ENCODE peak calls at places on chromosomes 6 and 20, in seven cellular contexts. K, J, H, T, M, B and W are unnamed samples.

GRCh38 chr20:1371235-1371782 is 21.5 kb downstream of the FKBP1A start:
- DNase-seq in J (no peak), B (no peak), H (no peak), T (no peak), K (no peak), M (no peak), W (no peak)

GRCh38 chr20:57476073-57476526 is 48.8 kb downstream of the CTCFL start:
- DNase-seq in H (no peak), M (no peak), K (no peak), B (no peak), T (no peak), J (no peak), W (no peak)

GRCh38 chr6:108463789-108464188 is 96.9 kb upstream of the FOXO3 start:
- DNase-seq in H (no peak), M (no peak), J (no peak), B (no peak), T (no peak), K (no peak), W (no peak)

GRCh38 chr6:33727932-33728331 is 16.4 kb upstream of the UQCC2 start:
- DNase-seq in J (peak), T (no peak), K (no peak), M (no peak), B (no peak), H (no peak), W (no peak)

GRCh38 chr6:37125779-37126553 is 44.0 kb upstream of the PIM1 start:
- DNase-seq in H (no peak), M (no peak), K (no peak), J (no peak), B (peak), T (no peak), W (peak)

GRCh38 chr6:169867751-169868191 is 116.3 kb downstream of the ERMARD start:
- DNase-seq in J (no peak), K (no peak), T (no peak), H (no peak), B (no peak), M (no peak), W (no peak)

GRCh38 chr6:31350551-31350950 is 6.4 kb downstream of the HLA-B start:
- DNase-seq in J (no peak), B (no peak), H (no peak), T (no peak), M (no peak), K (no peak), W (no peak)

GRCh38 chr6:99219788-99220187 is 129.7 kb downstream of the FAXC start:
- DNase-seq in T (no peak), H (no peak), B (no peak), J (no peak), M (peak), K (peak), W (peak)

GRCh38 chr6:35907750-35908149 is 13.1 kb downstream of the SRPK1 start:
- DNase-seq in J (no peak), H (no peak), B (no peak), M (no peak), T (no peak), K (no peak), W (no peak)

GRCh38 chr6:158059108-158059507 is 77.4 kb downstream of the SYNJ2 start:
- DNase-seq in J (no peak), B (no peak), H (no peak), M (no peak), T (no peak), K (no peak), W (no peak)

DNA sequence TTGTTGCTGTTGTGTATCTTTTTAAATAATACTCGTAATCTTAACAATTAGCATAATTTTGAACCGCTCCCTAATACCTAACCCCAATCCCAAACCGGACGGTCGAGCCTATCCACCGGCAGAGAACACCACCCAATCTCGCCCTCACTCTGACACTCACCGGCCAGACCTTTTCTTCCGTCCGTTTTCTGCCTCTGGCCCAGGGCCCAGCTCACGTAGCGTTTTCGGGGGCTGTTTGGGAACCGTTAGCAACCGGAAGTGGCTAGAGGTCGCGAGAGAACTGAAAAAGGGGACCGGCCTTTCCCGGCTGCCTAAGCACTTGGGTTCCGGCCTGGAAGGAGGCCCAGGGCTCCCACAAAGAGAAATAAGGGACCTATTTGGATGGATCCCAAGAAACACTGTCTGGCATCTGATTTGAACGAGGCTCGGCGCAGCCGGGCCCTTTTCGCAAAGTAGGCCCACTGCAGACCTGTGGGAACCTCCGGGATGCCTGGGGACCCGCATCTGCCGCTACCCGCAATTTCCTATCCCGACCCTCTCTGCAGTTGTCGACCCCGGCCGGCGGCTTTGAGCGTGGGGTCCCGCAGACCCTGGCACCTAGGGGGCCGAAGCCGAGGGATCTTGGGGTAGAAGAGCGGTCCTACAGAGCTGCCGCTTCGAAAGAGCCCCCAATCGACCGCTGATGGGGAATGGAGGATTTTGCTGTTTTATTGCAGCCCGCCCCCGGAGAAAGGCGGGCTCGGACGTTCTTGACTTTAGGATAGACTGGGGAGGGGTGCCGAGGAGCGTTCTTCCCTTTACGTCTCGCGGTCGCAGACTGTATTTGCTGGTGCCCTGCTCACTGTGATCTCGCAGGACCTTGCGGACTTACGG is 4.9 kb upstream of the ZKSCAN8 start:
- DNase-seq in M (peak), K (peak), H (peak), B (peak), J (peak), T (peak), W (peak)
- TF ChIP-seq CTCF in M (no peak), K (no peak), H (no peak), B (peak), J (no peak), T (no peak), W (no peak)

GRCh38 chr6:29725981-29726380 is 2.7 kb downstream of the HLA-F start:
- DNase-seq in T (no peak), J (no peak), H (no peak), K (no peak), B (no peak), M (no peak), W (no peak)

GRCh38 chr6:29722773-29723665 is at the start of gene HLA-F:
- DNase-seq in B (peak), M (peak), K (peak), H (no peak), T (peak), J (peak), W (peak)

GRCh38 chr6:29724937-29725869 is 2.0 kb downstream of the HLA-F start:
- DNase-seq in B (no peak), K (no peak), M (no peak), T (no peak), J (no peak), H (no peak), W (no peak)

GRCh38 chr6:29726795-29727194 is 3.6 kb downstream of the HLA-F start:
- DNase-seq in M (no peak), H (no peak), T (no peak), J (no peak), B (no peak), K (no peak), W (no peak)

DNA sequence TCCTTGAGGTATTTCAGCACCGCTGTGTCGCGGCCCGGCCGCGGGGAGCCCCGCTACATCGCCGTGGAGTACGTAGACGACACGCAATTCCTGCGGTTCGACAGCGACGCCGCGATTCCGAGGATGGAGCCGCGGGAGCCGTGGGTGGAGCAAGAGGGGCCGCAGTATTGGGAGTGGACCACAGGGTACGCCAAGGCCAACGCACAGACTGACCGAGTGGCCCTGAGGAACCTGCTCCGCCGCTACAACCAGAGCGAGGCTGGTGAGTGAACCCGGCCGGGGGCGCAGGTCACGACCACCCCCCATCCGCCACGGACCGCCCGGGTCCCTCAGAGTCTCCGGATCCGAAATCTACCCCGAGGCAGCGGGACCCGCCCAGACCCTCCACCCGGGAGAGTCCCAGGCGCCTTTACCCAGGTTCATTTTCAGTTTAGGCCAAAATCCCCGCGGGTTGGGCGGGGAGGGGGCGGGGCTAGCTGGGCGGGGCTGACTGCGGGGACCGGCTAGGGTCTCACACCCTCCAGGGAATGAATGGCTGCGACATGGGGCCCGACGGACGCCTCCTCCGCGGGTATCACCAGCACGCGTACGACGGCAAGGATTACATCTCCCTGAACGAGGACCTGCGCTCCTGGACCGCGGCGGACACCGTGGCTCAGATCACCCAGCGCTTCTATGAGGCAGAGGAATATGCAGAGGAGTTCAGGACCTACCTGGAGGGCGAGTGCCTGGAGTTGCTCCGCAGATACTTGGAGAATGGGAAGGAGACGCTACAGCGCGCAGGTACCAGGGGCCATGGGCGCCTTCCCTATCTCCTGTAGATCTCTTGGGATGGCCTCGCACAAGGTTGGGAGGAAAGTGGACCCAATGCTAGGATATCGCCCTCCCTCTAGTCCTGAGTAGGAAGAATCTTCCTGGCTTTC is 693 bp downstream of the HLA-F start:
- DNase-seq in K (peak), J (peak), T (peak), H (no peak), B (no peak), M (no peak), W (peak)
- TF ChIP-seq CTCF in K (no peak), J (no peak), T (no peak), H (no peak), B (no peak), M (no peak), W (no peak)

GRCh38 chr20:63212393-63212730 is 3.6 kb downstream of the YTHDF1 start:
- DNase-seq in K (no peak), B (no peak), J (no peak), M (no peak), H (no peak), T (no peak), W (no peak)
- TF ChIP-seq CTCF in K (no peak), B (no peak), J (no peak), M (no peak), H (no peak), T (no peak), W (no peak)

DNA sequence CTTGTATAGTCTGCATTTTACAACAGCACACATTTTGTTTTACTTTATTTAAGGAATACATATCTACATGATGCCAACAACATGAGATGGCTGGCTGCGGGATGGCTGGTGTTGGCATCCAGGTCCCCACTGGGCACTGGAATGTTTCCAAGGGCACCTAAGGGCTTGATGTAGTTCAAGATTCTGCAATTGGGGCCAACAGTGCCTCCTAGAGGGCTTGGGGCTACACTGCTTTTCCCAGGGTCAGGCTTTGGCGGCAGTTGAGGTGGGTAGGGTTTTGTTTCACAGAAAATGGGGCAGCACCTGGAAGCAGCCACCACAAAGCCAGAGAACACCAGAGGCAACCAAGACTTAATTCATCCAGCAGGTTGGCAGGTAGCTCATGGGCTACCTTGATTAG is 202.2 kb upstream of the PRND start:
- DNase-seq in J (no peak), B (no peak), H (no peak), T (no peak), K (peak), M (peak), W (peak)
- TF ChIP-seq CTCF in J (no peak), B (peak), H (no peak), T (no peak), K (peak), M (peak), W (peak)

GRCh38 chr6:116280161-116280959 is 630 bp upstream of the TSPYL1 start:
- DNase-seq in K (no peak), J (no peak), M (no peak), B (no peak), H (no peak), T (no peak), W (no peak)

GRCh38 chr6:116278478-116278822 is 1.3 kb downstream of the TSPYL1 start:
- DNase-seq in M (no peak), J (no peak), H (no peak), K (no peak), B (no peak), T (no peak), W (no peak)

GRCh38 chr6:116280960-116281316 is 1.2 kb upstream of the TSPYL1 start:
- DNase-seq in M (no peak), K (no peak), H (no peak), T (no peak), J (no peak), B (no peak), W (no peak)

GRCh38 chr6:116278853-116279231 is 888 bp downstream of the TSPYL1 start:
- DNase-seq in H (no peak), K (no peak), M (no peak), B (peak), J (peak), T (no peak), W (peak)

GRCh38 chr6:116279232-116280160 is at the start of gene TSPYL1:
- DNase-seq in J (peak), H (peak), K (peak), B (peak), M (peak), T (peak), W (peak)
- TF ChIP-seq CTCF in J (no peak), H (no peak), K (peak), B (peak), M (peak), T (no peak), W (no peak)

DNA sequence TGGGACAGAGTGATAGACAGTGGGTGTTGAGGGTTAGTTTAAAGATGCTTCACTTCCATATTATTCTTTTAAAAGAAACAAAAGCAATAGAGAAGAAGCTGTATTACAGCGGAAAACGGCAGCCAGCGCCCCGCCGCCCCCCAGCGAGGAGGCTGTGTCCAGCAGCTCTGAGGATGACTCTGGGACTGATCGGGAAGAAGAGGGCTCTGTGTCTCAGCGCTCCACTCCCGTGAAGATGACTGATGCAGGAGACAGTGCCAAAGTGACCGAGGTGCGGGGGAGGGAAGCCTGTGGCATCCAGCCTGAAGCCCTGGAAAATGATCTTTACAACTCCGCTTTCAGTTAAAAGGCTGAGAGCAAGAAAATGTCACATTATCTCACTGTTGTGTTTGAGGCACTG is 100.2 kb downstream of the FIG4 start:
- DNase-seq in M (peak), J (no peak), T (no peak), B (no peak), H (no peak), K (no peak), W (peak)
- TF ChIP-seq CTCF in M (no peak), J (no peak), T (no peak), B (no peak), H (no peak), K (no peak), W (no peak)